ENCODE peak calls at places on chromosome 22, in ten cellular contexts. F is foreskin fibroblast, S is ascending aorta, U is H9, G is cardiac muscle cell, L is mammary epithelial cell, D is hepatocyte, K is pancreas, R is body of pancreas, N is spleen. H is an unnamed sample.

GRCh38 chr22:17817511-17818065 is 43.3 kb upstream of the BID start:
- DNase-seq in F (no peak), S (no peak), U (no peak), G (no peak), L (no peak), D (no peak), K (no peak), R (no peak), N (no peak), H (no peak)

GRCh38 chr22:17191163-17191562 is 28.1 kb downstream of the ADA2 start:
- DNase-seq in F (peak), S (no peak), U (no peak), G (no peak), L (peak), D (no peak), K (no peak), R (no peak), N (no peak), H (no peak)

GRCh38 chr22:19197997-19198865 is 19.7 kb upstream of the SLC25A1 start:
- DNase-seq in F (no peak), S (no peak), U (no peak), G (no peak), L (no peak), D (no peak), K (no peak), R (no peak), N (no peak), H (no peak)

GRCh38 chr22:32328306-32329201 is 29.1 kb upstream of the RFPL3 start:
- DNase-seq in F (no peak), S (no peak), U (no peak), G (no peak), L (no peak), D (no peak), K (no peak), R (no peak), N (no peak), H (no peak)

GRCh38 chr22:29470159-29470855 is 9.7 kb upstream of the NEFH start:
- DNase-seq in F (no peak), S (no peak), U (peak), G (peak), L (peak), D (peak), K (peak), R (peak), N (peak), H (peak)

GRCh38 chr22:36659762-36660509 is 43.6 kb downstream of the CACNG2 start:
- DNase-seq in F (peak), S (peak), U (no peak), G (peak), L (peak), D (peak), K (peak), R (peak), N (peak), H (peak)

GRCh38 chr22:27327981-27328721 is 473.4 kb downstream of the MN1 start:
- DNase-seq in F (no peak), S (no peak), U (peak), G (no peak), L (no peak), D (no peak), K (no peak), R (no peak), N (no peak), H (peak)

GRCh38 chr22:44032126-44032730 is 8.1 kb downstream of the PARVB start:
- DNase-seq in F (no peak), S (no peak), U (no peak), G (peak), L (no peak), D (no peak), K (no peak), R (no peak), N (no peak), H (no peak)

GRCh38 chr22:22817468-22818201 is 70.0 kb upstream of the IGLL5 start:
- DNase-seq in F (no peak), S (no peak), U (no peak), G (no peak), L (no peak), D (no peak), K (no peak), R (no peak), N (peak), H (peak)

GRCh38 chr22:47446331-47446730 is 683.9 kb downstream of the TBC1D22A start:
- DNase-seq in F (no peak), S (no peak), U (no peak), G (no peak), L (no peak), D (no peak), K (no peak), R (no peak), N (no peak), H (no peak)

GRCh38 chr22:23243006-23243573 is 62.8 kb downstream of the BCR start:
- DNase-seq in F (no peak), S (no peak), U (peak), G (peak), L (no peak), D (peak), K (no peak), R (no peak), N (no peak), H (no peak)

GRCh38 chr22:37240240-37240940 is 3.7 kb downstream of the RAC2 start:
- DNase-seq in F (no peak), S (no peak), U (no peak), G (no peak), L (no peak), D (no peak), K (no peak), R (no peak), N (peak), H (no peak)

GRCh38 chr22:25153961-25154685 is 45.5 kb upstream of the CRYBB3 start:
- DNase-seq in F (peak), S (no peak), U (no peak), G (peak), L (peak), D (peak), K (peak), R (peak), N (no peak), H (peak)

GRCh38 chr22:41240377-41241132 is at the start of gene CHADL:
- DNase-seq in F (no peak), S (no peak), U (peak), G (no peak), L (no peak), D (no peak), K (peak), R (no peak), N (no peak), H (no peak)

DNA sequence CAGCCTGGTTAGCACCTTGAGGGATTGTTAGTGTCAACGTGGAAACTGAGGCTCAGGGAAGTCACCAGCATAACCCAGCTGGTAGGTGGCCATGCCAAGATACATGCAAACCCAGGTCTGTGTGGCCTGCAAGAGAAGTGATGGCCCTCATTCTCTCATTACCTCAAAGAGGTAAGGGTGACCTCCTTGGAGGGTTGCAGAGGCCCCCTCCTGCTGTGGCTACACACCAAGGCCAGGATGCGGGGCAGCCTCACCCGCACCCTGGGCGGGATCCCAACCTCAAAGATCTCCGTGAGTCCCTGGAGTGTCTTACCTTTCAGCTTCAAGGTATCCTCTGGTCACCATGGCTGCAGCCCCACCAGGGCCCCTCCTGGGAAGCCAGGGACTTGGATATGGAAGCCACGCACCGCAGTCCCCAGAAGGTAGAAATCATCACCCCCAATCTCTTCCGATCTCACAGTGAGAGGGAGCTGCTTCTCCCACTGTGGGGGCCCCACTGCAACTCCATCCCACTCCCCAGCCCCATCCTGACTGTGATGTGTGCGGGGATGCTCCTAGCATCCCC is 95.4 kb downstream of the MORC2 start:
- DNase-seq in F (no peak), S (no peak), U (peak), G (no peak), L (no peak), D (no peak), K (no peak), R (no peak), N (peak), H (no peak)
- TF ChIP-seq CTCF in F (no peak), S (no peak), U (no peak), G (no peak), L (no peak), D (no peak), K (no peak), R (no peak), N (no peak), H (no peak)

DNA sequence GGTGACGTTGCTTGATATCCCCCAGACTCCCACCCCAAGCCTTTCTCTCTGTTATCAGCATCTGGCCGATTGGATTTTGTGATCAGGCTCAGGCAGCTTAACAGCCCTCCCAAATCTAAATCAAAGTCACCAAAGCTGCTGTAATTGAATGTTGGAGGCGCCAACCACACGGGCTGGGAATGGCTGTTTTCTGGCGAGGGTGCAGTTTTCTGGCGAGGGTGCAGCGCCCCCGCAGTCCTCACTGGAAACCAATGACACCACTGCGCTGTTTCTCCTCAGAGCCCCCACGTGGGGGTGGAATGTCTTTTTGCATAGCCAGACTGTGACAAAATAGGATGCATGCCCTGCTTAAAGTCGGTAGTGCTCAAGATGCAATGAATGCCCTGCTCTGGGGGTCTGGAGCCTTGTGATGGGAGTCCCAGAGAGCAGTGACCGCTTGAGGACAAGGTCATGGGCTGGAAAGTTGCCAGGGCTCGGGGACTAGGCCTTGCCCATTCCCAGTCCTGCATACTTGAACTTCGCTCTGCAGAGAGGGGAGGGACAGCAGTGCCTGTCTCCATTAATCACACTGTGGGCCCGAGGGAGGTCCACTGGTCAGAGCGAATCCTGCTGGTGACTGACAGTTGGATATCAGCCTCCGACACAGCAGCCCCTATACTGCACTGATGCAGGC is 105.3 kb downstream of the MORC2 start:
- DNase-seq in F (no peak), S (no peak), U (peak), G (peak), L (no peak), D (peak), K (no peak), R (peak), N (peak), H (no peak)
- TF ChIP-seq CTCF in F (no peak), S (no peak), U (peak), G (peak), L (no peak), D (no peak), K (no peak), R (no peak), N (no peak), H (no peak)

GRCh38 chr22:49946612-49947295 is 13.8 kb upstream of the PIM3 start:
- DNase-seq in F (no peak), S (no peak), U (peak), G (no peak), L (no peak), D (no peak), K (peak), R (no peak), N (no peak), H (no peak)
- TF ChIP-seq CTCF in F (no peak), S (no peak), U (no peak), G (no peak), L (no peak), D (no peak), K (no peak), R (no peak), N (no peak), H (no peak)

GRCh38 chr22:35462558-35463230 is 62.8 kb downstream of the MCM5 start:
- DNase-seq in F (no peak), S (no peak), U (no peak), G (no peak), L (no peak), D (no peak), K (no peak), R (no peak), N (no peak), H (no peak)
- TF ChIP-seq CTCF in F (no peak), S (no peak), U (no peak), G (no peak), L (no peak), D (no peak), K (no peak), R (no peak), N (no peak), H (no peak)

GRCh38 chr22:35601013-35601580 is 16.0 kb downstream of the MB start:
- DNase-seq in F (no peak), S (no peak), U (no peak), G (no peak), L (no peak), D (no peak), K (no peak), R (no peak), N (no peak), H (no peak)
- TF ChIP-seq CTCF in F (no peak), S (no peak), U (no peak), G (no peak), L (no peak), D (no peak), K (no peak), R (no peak), N (no peak), H (no peak)

GRCh38 chr22:39374191-39374590 is 24.4 kb downstream of the SYNGR1 start:
- DNase-seq in F (no peak), S (no peak), U (no peak), G (no peak), L (no peak), D (no peak), K (no peak), R (no peak), N (no peak), H (no peak)

GRCh38 chr22:39375646-39376045 is 23.9 kb upstream of the TAB1 start:
- DNase-seq in F (no peak), S (no peak), U (no peak), G (no peak), L (no peak), D (no peak), K (no peak), R (no peak), N (no peak), H (no peak)

GRCh38 chr22:39380331-39380730 is 19.2 kb upstream of the TAB1 start:
- DNase-seq in F (no peak), S (no peak), U (no peak), G (no peak), L (no peak), D (no peak), K (no peak), R (no peak), N (no peak), H (no peak)

GRCh38 chr22:39369186-39369585 is 19.4 kb downstream of the SYNGR1 start:
- DNase-seq in F (no peak), S (no peak), U (no peak), G (no peak), L (no peak), D (no peak), K (no peak), R (no peak), N (no peak), H (no peak)

GRCh38 chr22:39374801-39375200 is 24.8 kb upstream of the TAB1 start:
- DNase-seq in F (no peak), S (no peak), U (no peak), G (no peak), L (no peak), D (no peak), K (no peak), R (no peak), N (no peak), H (no peak)
- TF ChIP-seq CTCF in F (no peak), S (no peak), U (no peak), G (no peak), L (no peak), D (no peak), K (no peak), R (no peak), N (no peak), H (no peak)

DNA sequence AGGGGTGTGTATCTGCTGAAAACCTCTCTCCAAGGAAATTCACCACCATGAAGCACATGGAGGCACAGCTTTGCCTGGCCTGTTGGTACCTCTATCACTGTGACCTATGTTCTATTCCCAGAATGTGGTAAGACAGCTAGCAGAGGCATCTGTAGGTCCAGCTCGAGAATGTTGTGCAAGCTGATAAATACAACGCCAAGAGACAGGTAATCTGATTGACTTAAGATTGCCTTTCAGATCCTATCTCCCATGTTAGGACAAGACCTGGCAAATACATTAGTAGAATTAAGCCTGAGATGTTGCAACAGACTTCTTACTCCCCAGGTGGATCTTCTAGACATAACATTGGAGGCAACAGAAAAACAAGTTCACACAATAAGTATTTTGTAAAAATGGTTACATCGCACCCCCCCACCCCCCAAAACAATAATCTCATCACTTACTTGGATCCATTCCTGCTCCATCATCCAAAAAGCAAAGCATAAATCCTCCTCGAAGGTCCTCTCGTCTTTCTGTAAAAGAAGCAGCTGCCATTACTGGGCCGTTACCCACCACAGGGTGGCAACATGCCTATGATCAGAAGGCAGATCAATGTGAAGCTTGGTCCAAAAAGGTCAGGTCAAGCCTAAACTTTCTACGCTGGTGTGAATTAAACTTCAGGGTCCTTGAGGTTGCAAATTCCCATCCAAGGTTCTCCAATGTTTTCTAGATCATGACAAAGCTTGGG is 18.5 kb downstream of the MORC2 start:
- DNase-seq in F (no peak), S (no peak), U (no peak), G (no peak), L (peak), D (no peak), K (no peak), R (no peak), N (no peak), H (no peak)
- TF ChIP-seq CTCF in F (no peak), S (no peak), U (no peak), G (no peak), L (no peak), D (no peak), K (no peak), R (no peak), N (no peak), H (no peak)

GRCh38 chr22:45462034-45462655 is 40.5 kb upstream of the FBLN1 start:
- DNase-seq in F (no peak), S (no peak), U (peak), G (peak), L (no peak), D (peak), K (no peak), R (no peak), N (no peak), H (no peak)
- TF ChIP-seq CTCF in F (no peak), S (no peak), U (peak), G (no peak), L (no peak), D (peak), K (no peak), R (no peak), N (no peak), H (no peak)

GRCh38 chr22:48575567-48576332 is 1251.9 kb downstream of the BRD1 start:
- DNase-seq in F (no peak), S (no peak), U (no peak), G (no peak), L (no peak), D (peak), K (no peak), R (no peak), N (no peak), H (no peak)

GRCh38 chr22:48574776-48575566 is 1252.7 kb downstream of the BRD1 start:
- DNase-seq in F (no peak), S (no peak), U (peak), G (peak), L (peak), D (peak), K (peak), R (peak), N (no peak), H (no peak)

GRCh38 chr22:48577691-48578090 is 1250.0 kb downstream of the BRD1 start:
- DNase-seq in F (no peak), S (no peak), U (no peak), G (no peak), L (no peak), D (no peak), K (no peak), R (no peak), N (no peak), H (no peak)

GRCh38 chr22:48577014-48577690 is 1250.5 kb downstream of the BRD1 start:
- DNase-seq in F (no peak), S (no peak), U (peak), G (peak), L (no peak), D (peak), K (no peak), R (no peak), N (no peak), H (no peak)

GRCh38 chr22:48576333-48577013 is 1251.2 kb downstream of the BRD1 start:
- DNase-seq in F (no peak), S (no peak), U (peak), G (peak), L (no peak), D (peak), K (no peak), R (no peak), N (no peak), H (no peak)
- TF ChIP-seq CTCF in F (no peak), S (peak), U (peak), G (no peak), L (no peak), D (peak), K (peak), R (peak), N (no peak), H (no peak)

H was measured in Calu3.